ENCODE peak calls at places on chromosomes 1 and 21, in eight cellular contexts. Z, Q, L, G, C, H, F and A are unnamed samples. For H3K4me1, the result is how much of the 10 kb centered on the place peaks cover.

GRCh38 chr1:226603976-226604845 is 55.6 kb downstream of the STUM start:
- DNase-seq in Z (no peak), C (no peak), F (no peak), L (peak), H (no peak), Q (no peak), G (no peak), A (peak)

GRCh38 chr1:113073457-113073950 is 506 bp downstream of the LRIG2 start:
- DNase-seq in F (no peak), G (peak), L (no peak), H (no peak), Q (peak), C (peak), Z (peak), A (peak)

GRCh38 chr1:36797761-36798160 is 236.6 kb downstream of the GRIK3 start:
- DNase-seq in Q (no peak), L (no peak), Z (no peak), C (no peak), G (no peak), F (no peak), H (no peak), A (no peak)

GRCh38 chr1:43493661-43494450 is 36.8 kb upstream of the PTPRF start:
- DNase-seq in Q (no peak), Z (no peak), G (peak), C (no peak), H (no peak), L (peak), F (no peak), A (peak)

GRCh38 chr1:41627491-41628280 is 143.2 kb upstream of the EDN2 start:
- DNase-seq in Q (no peak), Z (no peak), F (no peak), G (no peak), C (no peak), H (no peak), L (no peak), A (no peak)

GRCh38 chr1:92380867-92381266 is 82.0 kb downstream of the RPAP2 start:
- DNase-seq in Z (no peak), L (no peak), C (no peak), F (no peak), Q (no peak), H (no peak), G (no peak), A (peak)

GRCh38 chr1:184075040-184076029 is 23.8 kb downstream of the TSEN15 start:
- DNase-seq in G (peak), Q (peak), F (peak), H (peak), C (no peak), Z (no peak), L (no peak), A (peak)

GRCh38 chr1:37946703-37947360 is at the start of gene INPP5B:
- DNase-seq in G (peak), H (peak), L (peak), F (peak), Z (peak), Q (peak), C (peak), A (peak)

GRCh38 chr1:223248001-223248786 is 105.1 kb upstream of the TLR5 start:
- DNase-seq in F (no peak), C (no peak), L (no peak), H (no peak), Q (no peak), Z (no peak), G (no peak), A (no peak)

GRCh38 chr1:236395780-236396664 is 1.9 kb downstream of the EDARADD start:
- DNase-seq in Z (no peak), G (no peak), C (no peak), H (no peak), F (no peak), L (peak), Q (no peak), A (peak)

GRCh38 chr21:36237441-36237840 is 80.8 kb downstream of the DOP1B start:
- DNase-seq in F (no peak), Q (no peak), H (no peak), C (no peak), G (no peak), L (no peak), Z (no peak), A (no peak)

GRCh38 chr1:55210990-55211389 is 4.2 kb downstream of the USP24 start:
- DNase-seq in H (no peak), L (no peak), C (no peak), F (no peak), Q (no peak), G (no peak), Z (no peak), A (no peak)

GRCh38 chr1:18575620-18576019 is 55.0 kb upstream of the PAX7 start:
- DNase-seq in Z (peak), F (peak), L (peak), Q (peak), H (peak), G (peak), C (no peak), A (peak)

GRCh38 chr1:63798284-63798683 is 24.5 kb downstream of the ROR1 start:
- DNase-seq in H (no peak), C (no peak), G (no peak), L (no peak), F (no peak), Q (no peak), Z (no peak), A (no peak)

GRCh38 chr1:212749924-212750535 is 41.5 kb downstream of the NSL1 start:
- DNase-seq in L (peak), C (no peak), Q (no peak), G (peak), Z (no peak), F (peak), H (peak), A (peak)

GRCh38 chr1:45854724-45855123 is 51.3 kb downstream of the MAST2 start:
- DNase-seq in Z (no peak), F (no peak), G (peak), H (no peak), C (no peak), Q (no peak), L (no peak), A (no peak)

GRCh38 chr21:31752967-31753366 is 21.0 kb upstream of the SCAF4 start:
- DNase-seq in L (no peak), C (no peak), G (no peak), Z (no peak), F (no peak), H (no peak), Q (no peak), A (no peak)

GRCh38 chr1:192277635-192278034 is 39.2 kb upstream of the RGS21 start:
- DNase-seq in F (no peak), Q (no peak), G (no peak), L (no peak), C (no peak), Z (no peak), H (no peak), A (no peak)

GRCh38 chr21:28393279-28393678 is 599.4 kb downstream of the LTN1 start:
- DNase-seq in H (no peak), L (no peak), G (no peak), F (no peak), C (no peak), Z (no peak), Q (no peak), A (no peak)

GRCh38 chr1:198970919-198971318 is 332.1 kb downstream of the PTPRC start:
- DNase-seq in G (peak), L (no peak), F (no peak), C (no peak), H (no peak), Z (no peak), Q (no peak), A (peak)

GRCh38 chr1:24294757-24295371 is 24.3 kb upstream of the GRHL3 start:
- DNase-seq in L (no peak), H (no peak), F (no peak), Z (no peak), C (peak), G (no peak), Q (peak), A (no peak)

GRCh38 chr21:41425954-41426655 is at the start of gene MX1:
- DNase-seq in H (peak), G (peak), F (no peak), Q (peak), C (peak), L (no peak), Z (peak), A (peak)

GRCh38 chr21:43754948-43755781 is 20.9 kb downstream of the CSTB start:
- DNase-seq in L (no peak), H (no peak), Z (no peak), G (no peak), F (peak), Q (no peak), C (no peak), A (no peak)

GRCh38 chr1:100038401-100039306 is 68.9 kb downstream of the SLC35A3 start:
- DNase-seq in C (peak), F (peak), Z (peak), L (peak), H (peak), Q (peak), G (peak), A (peak)

GRCh38 chr1:220119043-220119512 is 25.1 kb downstream of the IARS2 start:
- DNase-seq in Q (no peak), C (no peak), H (no peak), G (no peak), Z (no peak), L (no peak), F (peak), A (no peak)

GRCh38 chr1:206714331-206715058 is 29.8 kb downstream of the MAPKAPK2 start:
- DNase-seq in F (no peak), G (no peak), L (no peak), Z (no peak), Q (no peak), C (no peak), H (no peak), A (no peak)

GRCh38 chr1:110872366-110872744 is 593 bp upstream of the CD53 start:
- DNase-seq in C (no peak), Q (no peak), L (no peak), Z (peak), H (peak), G (no peak), F (no peak), A (no peak)

GRCh38 chr1:204544321-204544720 is 28.1 kb downstream of the MDM4 start:
- DNase-seq in Z (no peak), Q (no peak), H (no peak), L (no peak), C (no peak), F (no peak), G (no peak), A (no peak)

GRCh38 chr21:45596704-45597318 is 46.7 kb upstream of the PCBP3 start:
- DNase-seq in L (peak), G (peak), F (peak), C (peak), Z (peak), Q (peak), H (peak), A (peak)

GRCh38 chr1:46571691-46572225 is 20.3 kb upstream of the KNCN start:
- DNase-seq in Z (no peak), H (no peak), C (no peak), L (no peak), G (no peak), F (no peak), Q (no peak), A (no peak)

GRCh38 chr21:34936874-34937563 is 112.1 kb downstream of the RUNX1 start:
- DNase-seq in C (no peak), F (no peak), L (no peak), Q (no peak), G (peak), Z (no peak), H (no peak), A (no peak)

GRCh38 chr21:38219049-38219628 is 37.7 kb upstream of the KCNJ15 start:
- DNase-seq in Z (peak), G (peak), H (peak), Q (peak), L (peak), C (peak), F (peak), A (peak)

GRCh38 chr1:234315091-234315541 is 58.1 kb upstream of the COA6 start:
- DNase-seq in Z (no peak), L (no peak), C (no peak), Q (no peak), F (no peak), G (peak), H (peak), A (no peak)

GRCh38 chr1:30286984-30287839 is 436.2 kb downstream of the MATN1 start:
- DNase-seq in F (no peak), H (no peak), L (no peak), G (no peak), C (no peak), Z (no peak), Q (no peak), A (no peak)

GRCh38 chr1:12285496-12286143 is 55.8 kb downstream of the VPS13D start:
- DNase-seq in L (no peak), Q (no peak), C (no peak), G (no peak), H (no peak), F (no peak), Z (no peak), A (peak)

GRCh38 chr21:36005018-36005417 is 55.3 kb downstream of the SETD4 start:
- DNase-seq in L (no peak), H (no peak), G (no peak), F (no peak), C (no peak), Q (no peak), Z (no peak), A (no peak)

GRCh38 chr21:15967661-15968060 is 237.9 kb downstream of the USP25 start:
- DNase-seq in H (no peak), Q (no peak), F (no peak), G (no peak), L (no peak), C (no peak), Z (no peak), A (peak)

GRCh38 chr1:174815036-174815435 is 184.7 kb upstream of the CACYBP start:
- DNase-seq in G (peak), L (no peak), Q (no peak), H (peak), C (no peak), F (no peak), Z (no peak), A (no peak)

GRCh38 chr1:111515291-111516007 is 12.0 kb upstream of the ADORA3 start:
- DNase-seq in L (no peak), C (peak), Z (peak), H (no peak), F (peak), Q (peak), G (no peak), A (peak)

GRCh38 chr1:159938221-159938852 is 7.1 kb downstream of the IGSF9 start:
- DNase-seq in H (no peak), Q (no peak), Z (no peak), L (no peak), G (no peak), F (no peak), C (no peak), A (no peak)
- H3K4me1 ChIP-seq in H (under half), Q (under half), Z (under half), L (under half), G (under half), F (under half), C (under half), A (under half)

DNA sequence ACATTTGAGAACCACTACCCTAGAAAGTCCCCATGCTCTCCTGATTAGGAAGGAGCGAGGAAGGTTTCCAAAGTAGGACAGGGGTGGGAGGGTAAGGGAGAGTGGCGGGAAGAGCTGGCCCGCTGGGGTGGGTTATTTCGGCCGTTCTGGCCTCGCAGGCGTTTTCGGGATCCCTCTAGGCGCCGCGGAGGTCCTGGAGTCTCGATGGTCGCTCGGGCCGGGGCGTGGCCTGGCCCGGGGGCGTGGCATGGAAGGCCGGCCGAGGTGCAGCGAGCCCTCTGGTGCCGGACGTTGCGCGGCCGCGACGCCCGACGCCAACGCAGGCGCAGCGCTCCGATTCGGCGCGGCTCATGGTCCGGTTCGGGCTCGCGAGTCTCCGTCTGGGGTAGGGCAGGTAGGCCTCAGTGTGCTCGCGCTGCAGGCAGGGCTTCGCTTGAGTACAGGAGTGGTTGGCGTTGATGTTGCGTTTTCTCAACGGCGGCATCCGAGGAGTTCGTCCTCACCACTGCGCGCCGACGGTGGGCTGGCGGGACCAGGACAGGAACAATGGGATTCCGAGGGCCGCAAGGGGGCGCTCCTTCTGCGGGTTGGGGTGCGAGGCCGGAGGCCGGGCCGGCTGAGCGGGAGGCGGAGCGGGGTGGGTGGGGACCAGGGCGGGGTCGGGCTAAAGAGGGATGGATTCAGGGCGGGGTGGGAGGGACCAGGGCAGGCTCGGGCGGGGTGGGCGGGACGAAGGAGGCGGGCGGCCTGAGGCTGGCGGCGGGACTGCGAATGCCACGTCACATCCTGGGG is at the start of gene PGBD2:
- DNase-seq in H (peak), G (peak), L (peak), C (peak), Z (peak), F (peak), Q (peak), A (peak)
- H3K4me1 ChIP-seq in H (under half), G (under half), L (under half), C (under half), Z (under half), F (under half), Q (under half), A (under half)

GRCh38 chr1:26277719-26278118 is 2.2 kb upstream of the SH3BGRL3 start:
- DNase-seq in G (no peak), H (no peak), L (no peak), C (no peak), F (no peak), Q (no peak), Z (no peak), A (no peak)

GRCh38 chr1:26277261-26277661 is 2.6 kb upstream of the SH3BGRL3 start:
- DNase-seq in L (no peak), C (no peak), G (no peak), Q (no peak), F (no peak), H (no peak), Z (no peak), A (no peak)

GRCh38 chr1:26279598-26280332 is at the start of gene SH3BGRL3:
- DNase-seq in Z (peak), G (peak), F (peak), L (peak), C (peak), Q (peak), H (peak), A (peak)

GRCh38 chr1:26278835-26279597 is 870 bp upstream of the SH3BGRL3 start:
- DNase-seq in H (peak), Q (no peak), C (peak), L (no peak), F (no peak), Z (no peak), G (no peak), A (peak)

DNA sequence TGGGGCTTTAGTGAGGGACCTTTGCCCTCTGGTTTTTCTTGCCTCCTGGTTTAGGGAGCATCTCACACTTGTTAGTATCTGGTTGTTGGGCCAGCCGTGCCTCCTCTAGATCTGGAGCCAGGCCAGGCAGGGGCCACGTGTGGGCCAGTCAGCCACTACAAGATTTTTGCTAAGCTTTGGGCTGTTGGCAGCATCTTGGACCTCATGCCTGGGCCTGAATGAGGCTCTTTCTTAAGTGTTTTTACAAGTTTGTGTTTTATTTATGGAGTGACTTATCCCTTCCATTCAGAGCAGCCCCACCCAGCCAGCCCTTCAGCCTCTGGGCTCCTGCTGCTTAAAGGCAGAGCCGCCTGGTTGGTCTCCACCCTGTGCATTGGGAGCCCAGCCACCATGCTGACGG is 1.6 kb upstream of the SH3BGRL3 start:
- DNase-seq in Z (no peak), C (peak), F (no peak), G (no peak), Q (no peak), H (no peak), L (no peak), A (peak)
- H3K4me1 ChIP-seq in Z (half or more), C (half or more), F (under half), G (under half), Q (half or more), H (under half), L (under half), A (under half)

DNA sequence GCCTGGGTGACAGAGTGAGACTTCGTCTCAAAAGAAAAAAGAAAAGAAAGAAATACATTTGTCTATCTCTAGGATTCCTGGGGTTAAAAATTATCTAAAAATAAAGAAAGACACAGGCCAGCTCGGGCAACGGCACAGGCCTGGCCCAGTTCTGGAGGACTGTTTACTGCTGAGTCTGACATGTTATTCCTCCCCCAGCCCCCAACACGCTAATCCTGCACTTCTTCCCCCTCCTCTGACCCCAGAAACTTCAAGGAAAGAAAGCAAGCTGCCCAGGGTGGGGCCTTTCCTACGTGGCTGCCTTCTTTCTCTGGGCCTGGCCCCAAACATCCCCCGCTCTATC is 40.0 kb downstream of the ACOT7 start:
- DNase-seq in L (no peak), F (no peak), Z (no peak), G (no peak), C (no peak), H (no peak), Q (no peak), A (no peak)
- H3K4me1 ChIP-seq in L (under half), F (under half), Z (half or more), G (half or more), C (under half), H (under half), Q (under half), A (under half)

GRCh38 chr1:15714438-15715136 is 21.5 kb upstream of the SLC25A34 start:
- DNase-seq in Z (no peak), Q (peak), F (no peak), H (no peak), L (no peak), C (no peak), G (no peak), A (peak)
- H3K4me1 ChIP-seq in Z (under half), Q (under half), F (under half), H (under half), L (under half), C (half or more), G (under half), A (under half)

GRCh38 chr1:85566890-85567289 is 13.7 kb upstream of the CCN1 start:
- DNase-seq in Q (no peak), H (no peak), Z (no peak), G (no peak), L (no peak), F (no peak), C (no peak), A (no peak)

GRCh38 chr1:85570446-85571180 is 9.9 kb upstream of the CCN1 start:
- DNase-seq in G (no peak), F (no peak), Q (no peak), C (no peak), L (no peak), Z (no peak), H (no peak), A (no peak)

GRCh38 chr1:85569122-85569521 is 11.4 kb upstream of the CCN1 start:
- DNase-seq in G (no peak), Z (no peak), H (no peak), Q (no peak), F (no peak), L (no peak), C (no peak), A (no peak)

GRCh38 chr1:85569737-85570404 is 10.7 kb upstream of the CCN1 start:
- DNase-seq in L (no peak), H (no peak), G (no peak), Z (no peak), Q (no peak), C (no peak), F (no peak), A (no peak)

GRCh38 chr1:85568660-85569059 is 11.9 kb upstream of the CCN1 start:
- DNase-seq in Z (no peak), H (no peak), G (no peak), F (no peak), C (no peak), Q (no peak), L (no peak), A (no peak)
- H3K4me1 ChIP-seq in Z (under half), H (under half), G (under half), F (under half), C (under half), Q (under half), L (under half), A (under half)

GRCh38 chr1:27519341-27520258 is 29.6 kb upstream of the WASF2 start:
- DNase-seq in Z (no peak), H (no peak), Q (no peak), F (no peak), G (no peak), C (peak), L (no peak), A (peak)
- H3K4me1 ChIP-seq in Z (half or more), H (under half), Q (half or more), F (under half), G (half or more), C (half or more), L (under half), A (half or more)